ENCODE peak calls at places on chromosomes 11 and 22, in seven cellular contexts. F is dorsolateral prefrontal cortex, H is BE2C, K is right lobe of liver, U is lower lobe of right lung, B is heart left ventricle, O is A549. W is an unnamed sample.

GRCh38 chr11:19673924-19674390 is 38.7 kb upstream of the NAV2 start:
- DNase-seq in O (no peak), F (peak; percentile 63), K (no peak), B (peak; percentile 85), H (no peak), U (peak; percentile 77), W (peak; percentile 42)

GRCh38 chr22:19518568-19519030 is 5.6 kb downstream of the CLDN5 start:
- DNase-seq in K (no peak), B (no peak), F (no peak), U (no peak), O (no peak), H (no peak), W (no peak)

GRCh38 chr11:115208808-115209259 is 295.4 kb downstream of the CADM1 start:
- DNase-seq in O (no peak), F (no peak), U (no peak), B (no peak), K (no peak), H (no peak), W (no peak)

GRCh38 chr22:48825802-48826520 is 1001.7 kb downstream of the BRD1 start:
- DNase-seq in H (no peak), O (no peak), U (no peak), K (no peak), F (no peak), B (no peak), W (no peak)

GRCh38 chr11:106950067-106950491 is 68.2 kb downstream of the GUCY1A2 start:
- DNase-seq in F (no peak), H (no peak), K (no peak), O (no peak), U (no peak), B (no peak), W (no peak)

GRCh38 chr11:73252577-73253191 is 19.5 kb upstream of the P2RY6 start:
- DNase-seq in O (no peak), B (peak; percentile 2), K (peak; percentile 19), F (no peak), H (no peak), U (no peak), W (no peak)

GRCh38 chr22:39312410-39312809 is 7.0 kb downstream of the RPL3 start:
- DNase-seq in O (no peak), F (no peak), H (no peak), U (no peak), K (no peak), B (no peak), W (no peak)

GRCh38 chr11:73551697-73552096 is 46.2 kb downstream of the FAM168A start:
- DNase-seq in B (no peak), F (no peak), K (no peak), H (no peak), O (no peak), U (no peak), W (no peak)

GRCh38 chr11:36095716-36096115 is 151.9 kb downstream of the LDLRAD3 start:
- DNase-seq in O (no peak), U (no peak), B (no peak), K (no peak), F (no peak), H (no peak), W (peak; percentile 50)

GRCh38 chr11:88042238-88043032 is 132.8 kb downstream of the RAB38 start:
- DNase-seq in H (no peak), F (no peak), U (no peak), B (no peak), K (no peak), O (no peak), W (no peak)

GRCh38 chr11:61966673-61967176 is 709 bp downstream of the FTH1 start:
- DNase-seq in U (no peak), K (peak; percentile 53), H (no peak), F (no peak), O (no peak), B (no peak), W (no peak)

GRCh38 chr22:38462960-38463784 is 4.7 kb upstream of the KDELR3 start:
- DNase-seq in K (no peak), U (no peak), F (no peak), O (no peak), H (no peak), B (peak; percentile 78), W (no peak)

GRCh38 chr11:35105319-35106063 is 33.5 kb upstream of the CD44 start:
- DNase-seq in K (no peak), U (no peak), H (peak; percentile 31), B (peak; percentile 57), O (no peak), F (no peak), W (peak; percentile 31)

GRCh38 chr11:61962213-61963015 is 5.0 kb downstream of the FTH1 start:
- DNase-seq in U (no peak), O (peak; percentile 43), K (peak; percentile 43), F (no peak), H (no peak), B (no peak), W (peak; percentile 28)

GRCh38 chr11:120500414-120500936 is 11.1 kb upstream of the GRIK4 start:
- DNase-seq in U (no peak), B (peak; percentile 30), K (no peak), O (no peak), H (no peak), F (no peak), W (peak; percentile 54)

DNA sequence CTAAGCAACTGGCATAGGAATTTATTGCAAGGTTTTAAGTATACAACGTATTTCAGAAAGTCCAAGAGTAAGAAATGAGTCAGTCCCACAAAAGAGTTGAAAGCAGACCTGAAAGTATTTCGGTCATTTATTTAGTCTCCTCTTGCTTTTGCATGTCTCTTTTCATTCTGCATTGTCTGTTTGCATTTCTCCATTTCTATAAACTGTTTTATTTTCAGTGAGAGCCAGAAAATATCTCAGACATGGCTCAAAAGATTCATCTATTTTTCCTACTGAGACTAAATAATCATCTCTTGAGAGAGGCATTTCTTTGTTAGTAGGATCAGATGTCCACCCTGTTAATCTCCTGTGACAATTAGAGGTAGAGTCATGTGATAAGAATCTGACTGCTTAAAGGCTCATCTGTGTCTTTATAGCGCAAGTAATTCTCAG is 219.1 kb upstream of the CCDC179 start:
- DNase-seq in H (no peak), U (no peak), B (no peak), F (no peak), O (no peak), K (no peak), W (peak; percentile 21)
- H3K4me3 ChIP-seq in H (no peak overlapping the region), U (no peak overlapping the region), B (no peak overlapping the region), F (no peak overlapping the region), O (no peak overlapping the region), K (no peak overlapping the region), W (no peak overlapping the region)

DNA sequence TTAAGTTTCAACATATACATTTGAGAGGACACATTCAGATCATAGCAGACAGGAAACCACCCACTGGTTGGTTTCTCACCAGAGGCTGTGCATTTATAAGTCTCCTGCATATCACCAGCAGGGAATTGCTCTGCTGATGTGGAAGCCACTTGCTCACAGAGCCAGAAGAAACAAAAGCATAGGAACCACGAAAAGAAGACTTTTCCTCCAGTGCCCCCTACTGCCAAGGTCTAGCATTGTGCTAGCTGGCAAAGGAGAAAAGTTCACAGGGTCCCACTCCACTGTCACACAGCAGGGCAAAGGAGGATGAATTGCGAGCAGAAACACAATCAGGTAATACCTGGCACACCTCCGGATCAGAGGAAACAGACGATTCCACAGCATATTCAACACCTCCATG is 28.9 kb upstream of the ISX start:
- DNase-seq in U (no peak), O (no peak), K (no peak), F (no peak), H (no peak), B (no peak), W (no peak)
- TF ChIP-seq CTCF in U (no peak), O (peak; percentile 13), K (no peak), F (peak; percentile 39), H (peak; percentile 19), B (no peak), W (no peak)

DNA sequence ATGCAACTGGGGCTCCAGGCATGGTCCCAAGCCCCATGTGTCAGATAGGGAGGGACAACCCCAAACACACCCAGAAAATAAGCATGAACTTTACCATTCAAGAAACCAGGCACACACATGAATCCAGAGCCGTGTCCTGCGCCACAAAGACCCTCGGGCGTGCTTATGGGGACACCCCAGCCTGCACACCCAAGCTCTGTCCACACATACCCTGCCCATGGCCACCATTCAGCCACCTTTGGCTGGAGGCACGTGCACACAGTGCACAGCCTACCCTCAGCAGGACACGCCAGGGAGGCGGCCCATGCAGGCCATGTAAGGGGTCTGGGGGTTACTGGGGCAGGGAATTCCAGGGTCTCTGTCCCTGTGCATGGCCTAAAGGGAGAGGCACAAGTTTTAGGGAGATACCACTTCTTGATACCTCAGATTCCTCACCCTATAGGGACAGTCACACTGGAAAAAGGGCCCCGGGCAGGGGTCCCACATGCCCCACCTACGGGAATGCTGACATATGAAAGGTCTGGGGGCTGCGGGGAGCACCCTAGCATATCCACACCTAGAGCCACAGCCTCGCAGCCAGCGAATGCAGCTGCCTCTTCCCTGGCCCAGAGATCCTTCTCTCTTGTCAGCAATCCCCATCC is 20.6 kb downstream of the PACSIN2 start:
- DNase-seq in O (no peak), K (no peak), F (no peak), B (no peak), U (no peak), H (no peak), W (no peak)
- H3K4me3 ChIP-seq in O (peak overlapping the region; percentile 52), K (peak overlapping the region; percentile 49), F (no peak overlapping the region), B (peak overlapping the region; percentile 33), U (peak overlapping the region; percentile 34), H (no peak overlapping the region), W (peak overlapping the region; percentile 27)

GRCh38 chr22:22771696-22772377 is 115.8 kb upstream of the IGLL5 start:
- DNase-seq in B (no peak), K (no peak), U (no peak), F (no peak), O (no peak), H (no peak), W (no peak)

GRCh38 chr22:22768885-22769284 is 118.7 kb upstream of the IGLL5 start:
- DNase-seq in O (no peak), B (no peak), H (no peak), F (no peak), U (no peak), K (no peak), W (no peak)

GRCh38 chr22:22770881-22771280 is 116.7 kb upstream of the IGLL5 start:
- DNase-seq in U (no peak), H (no peak), F (no peak), K (no peak), B (no peak), O (no peak), W (no peak)

GRCh38 chr22:22769434-22770279 is 118.0 kb upstream of the IGLL5 start:
- DNase-seq in K (no peak), H (no peak), B (no peak), F (no peak), O (no peak), U (no peak), W (no peak)

DNA sequence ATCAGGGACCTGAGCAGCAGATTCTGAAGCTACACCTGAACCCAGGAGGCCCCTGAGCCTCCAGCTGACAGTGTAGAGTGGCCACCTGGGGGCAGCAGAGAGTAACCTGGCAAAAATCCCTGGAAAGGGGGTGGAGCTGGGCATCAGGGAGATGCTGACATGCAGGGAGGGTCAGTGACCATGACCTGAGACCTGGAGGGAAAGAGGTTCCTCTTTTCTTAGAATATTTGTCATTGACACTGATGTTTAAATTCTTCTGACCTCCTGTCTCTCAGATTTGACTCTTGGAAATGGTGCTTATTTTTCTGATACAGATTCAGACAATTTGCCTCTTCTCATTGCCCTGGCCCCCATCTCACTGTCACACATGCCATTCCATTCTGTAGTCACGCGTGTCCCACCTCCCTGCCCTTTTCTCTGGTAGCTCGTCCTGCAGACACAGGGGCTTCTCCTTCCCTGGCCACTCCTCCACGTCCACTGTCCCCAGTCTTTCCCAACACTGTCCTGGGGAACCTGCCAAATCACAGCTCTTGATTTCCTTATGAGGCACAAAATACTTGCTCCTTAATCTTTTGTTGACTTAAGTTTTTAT is 117.2 kb upstream of the IGLL5 start:
- DNase-seq in U (no peak), H (peak; percentile 66), B (no peak), F (no peak), K (peak; percentile 76), O (peak; percentile 33), W (peak; percentile 34)
- TF ChIP-seq CTCF in U (peak; percentile 71), H (peak; percentile 86), B (peak; percentile 15), F (peak; percentile 49), K (peak; percentile 83), O (peak; percentile 57), W (peak; percentile 78)

GRCh38 chr11:27468643-27469332 is 3.8 kb downstream of the LGR4 start:
- DNase-seq in O (no peak), U (no peak), H (no peak), B (no peak), K (no peak), F (no peak), W (peak; percentile 6)
- H3K4me3 ChIP-seq in O (peak overlapping the region; percentile 89), U (no peak overlapping the region), H (no peak overlapping the region), B (peak overlapping the region; percentile 76), K (peak overlapping the region; percentile 27), F (no peak overlapping the region), W (no peak overlapping the region)

W was measured in fibroblast of mammary gland.